ENCODE peak calls at places on chromosomes 5 and 9, in five cellular contexts. V is stimulated activated effector memory CD8-positive, alpha-beta T cell treated with anti-CD3 and anti-CD28 coated beads, Interleukin-12 subunit alpha, Interleukin-12 subunit beta, amount 100 ng/mL, for 72 hours; L is myocyte; W is activated CD8-positive, alpha-beta T cell treated with anti-CD3 and anti-CD28 coated beads for 36 hours; O is ACHN. G is an unnamed sample.

GRCh38 chr5:41841325-41841724 is 28.9 kb downstream of the OXCT1 start:
- DNase-seq in O (no peak), L (peak; percentile 91), W (no peak), V (no peak), G (no peak)

GRCh38 chr9:21983509-21983908 is 10.7 kb downstream of the CDKN2A start:
- DNase-seq in L (no peak), V (no peak), O (no peak), W (no peak), G (no peak)

GRCh38 chr9:35729700-35730485 is 2.1 kb downstream of the TLN1 start:
- DNase-seq in V (peak; percentile 17), L (peak; percentile 94), O (peak; percentile 83), W (peak; percentile 53), G (no peak)

GRCh38 chr9:114489928-114490327 is 15.3 kb downstream of the WHRN start:
- DNase-seq in W (no peak), O (no peak), L (no peak), V (no peak), G (no peak)

GRCh38 chr9:3437031-3437430 is 88.8 kb downstream of the RFX3 start:
- DNase-seq in V (no peak), O (no peak), L (no peak), W (no peak), G (no peak)

GRCh38 chr5:80912479-80912878 is 47.7 kb upstream of the RASGRF2 start:
- DNase-seq in L (no peak), W (no peak), O (no peak), V (no peak), G (no peak)

GRCh38 chr5:144093868-144094267 is 76.6 kb downstream of the YIPF5 start:
- DNase-seq in W (no peak), L (no peak), O (no peak), V (no peak), G (no peak)

GRCh38 chr5:73940026-73940425 is 314.0 kb downstream of the ARHGEF28 start:
- DNase-seq in V (no peak), W (no peak), L (no peak), O (peak; percentile 24), G (no peak)

GRCh38 chr5:112479418-112479817 is 60.3 kb upstream of the EPB41L4A start:
- DNase-seq in V (no peak), L (peak; percentile 20), W (no peak), O (no peak), G (no peak)

G was measured in progenitor cell of endocrine pancreas.